ENCODE peak calls at places on chromosomes 5 and 9, in seven cellular contexts. K, E, J, U, I, P and S are unnamed samples.

GRCh38 chr9:87521834-87522233 is 24.2 kb downstream of the DAPK1 start:
- DNase-seq in I (no peak), E (no peak), K (no peak), J (no peak), P (no peak), U (no peak), S (no peak)

GRCh38 chr5:124902097-124902821 is 155.8 kb upstream of the ZNF608 start:
- DNase-seq in J (peak; percentile 42), K (no peak), P (no peak), I (no peak), E (no peak), U (no peak), S (no peak)

GRCh38 chr5:134576386-134577021 is 51.0 kb downstream of the JADE2 start:
- DNase-seq in J (peak; percentile 66), P (no peak), I (peak; percentile 58), U (no peak), E (no peak), K (no peak), S (no peak)

GRCh38 chr5:161138751-161139455 is 286.9 kb upstream of the ATP10B start:
- DNase-seq in P (no peak), K (no peak), I (no peak), J (no peak), E (no peak), U (no peak), S (no peak)

GRCh38 chr5:169006206-169006605 is 294.7 kb downstream of the SLIT3 start:
- DNase-seq in K (no peak), J (no peak), E (no peak), I (no peak), U (no peak), P (no peak), S (no peak)

GRCh38 chr9:120366646-120367019 is 213.3 kb downstream of the CDK5RAP2 start:
- DNase-seq in J (no peak), K (no peak), E (no peak), P (no peak), U (peak; percentile 76), I (no peak), S (no peak)

GRCh38 chr5:179599566-179599965 is 23.9 kb downstream of the HNRNPH1 start:
- DNase-seq in P (no peak), I (no peak), U (no peak), J (no peak), K (no peak), E (no peak), S (no peak)

GRCh38 chr5:179232091-179232490 is 113.2 kb downstream of the ADAMTS2 start:
- DNase-seq in J (no peak), U (no peak), E (no peak), K (no peak), P (no peak), I (peak; percentile 28), S (no peak)

GRCh38 chr5:96157077-96157780 is 195.6 kb upstream of the ELL2 start:
- DNase-seq in I (no peak), K (no peak), P (no peak), J (peak; percentile 58), E (no peak), U (no peak), S (no peak)

GRCh38 chr9:14633906-14634565 is 59.2 kb downstream of the ZDHHC21 start:
- DNase-seq in U (no peak), E (no peak), I (peak; percentile 21), J (no peak), P (no peak), K (no peak), S (no peak)

GRCh38 chr5:123035320-123035949 is 1.1 kb downstream of the PPIC start:
- DNase-seq in U (peak; percentile 66), I (peak; percentile 70), E (peak; percentile 40), J (peak; percentile 80), P (no peak), K (peak; percentile 86), S (no peak)

GRCh38 chr9:95189230-95190098 is 128.0 kb downstream of the FANCC start:
- DNase-seq in K (no peak), E (no peak), J (no peak), I (no peak), U (no peak), P (no peak), S (no peak)

GRCh38 chr5:124494540-124495116 is 251.8 kb downstream of the ZNF608 start:
- DNase-seq in J (no peak), E (no peak), U (peak; percentile 67), I (no peak), K (no peak), P (no peak), S (no peak)

GRCh38 chr5:9498541-9499497 is 47.1 kb downstream of the SEMA5A start:
- DNase-seq in K (no peak), U (peak; percentile 94), J (peak; percentile 17), P (no peak), I (no peak), E (no peak), S (no peak)

GRCh38 chr5:138969323-138970013 is 94.3 kb upstream of the LRRTM2 start:
- DNase-seq in U (no peak), K (no peak), E (no peak), J (no peak), I (no peak), P (no peak), S (no peak)

GRCh38 chr5:126544087-126544740 is 50.8 kb downstream of the ALDH7A1 start:
- DNase-seq in P (no peak), I (no peak), U (peak; percentile 44), J (peak; percentile 36), K (no peak), E (no peak), S (peak; percentile 7)

GRCh38 chr5:80141147-80141671 is 106.1 kb downstream of the THBS4 start:
- DNase-seq in J (peak; percentile 11), E (peak; percentile 82), I (peak; percentile 78), P (no peak), U (no peak), K (peak; percentile 81), S (no peak)

DNA sequence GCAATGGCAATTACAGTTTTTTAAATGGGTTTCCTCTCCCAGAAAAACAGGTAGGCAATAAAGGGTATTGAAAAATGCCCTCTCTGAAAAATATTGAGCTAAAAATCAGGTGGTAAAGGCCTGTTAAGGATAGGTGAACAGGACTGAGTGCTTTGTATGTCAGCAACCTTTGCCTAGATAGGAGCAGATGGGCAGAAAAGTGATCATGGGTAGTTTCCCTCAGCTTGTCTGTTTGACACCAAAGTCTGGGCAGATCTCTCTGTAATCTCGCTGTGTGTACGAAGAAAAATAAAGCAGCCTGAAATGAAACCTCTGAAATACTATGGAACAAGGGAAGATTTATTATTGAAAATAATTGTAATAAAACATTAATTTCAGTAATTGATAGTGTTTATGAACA is 15.8 kb downstream of the RNF180 start:
- DNase-seq in P (no peak), K (no peak), J (no peak), I (no peak), E (no peak), U (no peak), S (no peak)
- H3K4me1 ChIP-seq in P (no peaks in the 10 kb centered on the region), K (peaks cover 4% of the 10 kb centered on the region), J (no peaks in the 10 kb centered on the region), I (no peaks in the 10 kb centered on the region), E (no peaks in the 10 kb centered on the region), U (no peaks in the 10 kb centered on the region), S (no peaks in the 10 kb centered on the region)

DNA sequence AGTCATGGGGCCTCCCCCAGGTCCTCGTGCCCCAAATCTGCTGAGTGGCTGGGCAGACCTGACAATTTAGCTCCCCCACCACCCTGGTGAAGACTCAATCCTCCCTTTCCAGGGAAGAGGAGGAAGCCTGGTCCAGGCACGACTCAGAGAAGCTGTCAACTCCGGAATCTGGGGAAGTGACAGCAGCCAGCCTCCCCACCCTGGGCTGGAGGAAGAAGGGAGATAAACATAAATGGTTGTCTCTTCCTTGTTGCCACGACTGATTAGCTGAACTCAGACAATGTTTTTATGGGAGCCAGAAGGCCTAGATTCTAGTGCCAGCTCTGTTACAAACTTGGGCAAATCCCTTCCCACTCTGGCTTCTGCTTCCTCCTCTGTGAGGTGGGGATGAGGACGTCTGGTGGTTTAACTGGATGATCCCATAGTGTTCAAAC is 15.4 kb downstream of the CCDC69 start:
- DNase-seq in U (no peak), P (no peak), I (peak; percentile 55), K (no peak), E (no peak), J (no peak), S (no peak)
- H3K4me1 ChIP-seq in U (peaks cover 17% of the 10 kb centered on the region), P (peaks cover 69% of the 10 kb centered on the region), I (peaks cover 62% of the 10 kb centered on the region), K (no peaks in the 10 kb centered on the region), E (peaks cover 8% of the 10 kb centered on the region), J (no peaks in the 10 kb centered on the region), S (peaks cover 72% of the 10 kb centered on the region)

DNA sequence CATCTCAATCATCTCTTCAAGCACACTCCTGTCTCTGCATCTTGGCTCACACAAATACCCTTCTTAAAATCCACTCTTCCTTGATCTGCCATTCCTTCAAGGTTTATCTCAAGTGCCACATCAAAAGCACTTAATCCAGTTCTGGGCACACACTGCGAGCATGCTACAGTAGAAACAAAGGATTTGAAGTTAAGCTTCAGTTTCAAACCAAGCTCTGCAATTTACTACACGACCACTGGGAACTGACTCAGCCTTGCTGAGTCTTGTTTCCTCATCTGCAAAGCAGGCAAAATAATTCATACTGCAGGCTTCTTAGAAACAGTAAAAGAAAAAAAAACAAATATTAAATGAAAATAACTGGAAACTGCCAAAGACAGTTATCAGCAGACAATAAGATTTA is 50.5 kb upstream of the CTNNAL1 start:
- DNase-seq in J (no peak), P (no peak), K (no peak), E (no peak), U (peak; percentile 35), I (no peak), S (no peak)
- H3K4me1 ChIP-seq in J (no peaks in the 10 kb centered on the region), P (no peaks in the 10 kb centered on the region), K (no peaks in the 10 kb centered on the region), E (no peaks in the 10 kb centered on the region), U (peaks cover 30% of the 10 kb centered on the region), I (peaks cover 7% of the 10 kb centered on the region), S (no peaks in the 10 kb centered on the region)

DNA sequence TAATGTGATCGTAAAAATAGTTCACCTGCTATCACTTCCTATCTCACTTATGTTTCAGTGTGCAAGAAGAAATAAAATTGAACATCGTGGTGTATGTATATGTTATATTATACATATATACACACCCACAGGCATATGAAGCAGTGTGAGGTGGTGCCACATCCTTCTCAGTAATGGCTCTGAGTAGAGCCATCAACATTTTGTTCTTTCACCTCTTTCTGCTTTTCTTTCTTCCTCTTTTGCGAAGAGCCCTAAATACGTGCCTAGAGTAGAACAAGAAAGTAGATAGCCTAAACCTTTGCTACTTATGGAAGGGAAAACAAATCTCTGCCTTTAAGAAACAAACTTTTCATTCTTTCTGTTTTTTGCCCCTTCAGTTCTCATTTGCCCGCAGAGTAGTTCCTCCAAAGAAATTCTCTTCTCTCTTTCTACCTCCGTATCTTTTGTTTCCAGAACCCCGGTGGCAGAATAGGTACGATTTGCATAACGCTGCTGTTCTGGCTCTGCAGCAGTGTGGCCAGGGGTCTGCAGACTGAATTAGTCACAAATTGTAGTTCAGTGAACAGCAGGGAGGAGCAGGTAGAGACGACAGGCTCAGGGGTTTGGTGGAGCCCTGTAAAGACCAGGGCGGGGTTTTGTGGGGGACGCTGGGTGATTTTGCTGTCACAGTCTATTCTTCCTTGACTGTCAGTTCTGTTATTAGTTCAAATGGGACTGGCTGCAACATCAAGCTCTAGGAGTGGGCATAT is 40.5 kb upstream of the PJA2 start:
- DNase-seq in U (no peak), J (no peak), E (no peak), I (no peak), K (no peak), P (no peak), S (no peak)
- H3K4me1 ChIP-seq in U (peaks cover 5% of the 10 kb centered on the region), J (no peaks in the 10 kb centered on the region), E (peaks cover under 1% of the 10 kb centered on the region), I (peaks cover 4% of the 10 kb centered on the region), K (peaks cover 4% of the 10 kb centered on the region), P (no peaks in the 10 kb centered on the region), S (no peaks in the 10 kb centered on the region)